ENCODE peak calls at places on chromosomes 11 and 22, in four cellular contexts. H is activated CD4-positive, alpha-beta T cell treated with anti-CD3 and anti-CD28 coated beads for 48 hours; E is heart right ventricle; Z is GF-D8. N is an unnamed sample.

GRCh38 chr11:111554532-111554931 is 14.0 kb downstream of the LAYN start:
- DNase-seq in H (no peak), E (no peak), Z (no peak), N (no peak)

GRCh38 chr22:38180841-38181452 is 683 bp downstream of the PLA2G6 start:
- DNase-seq in H (peak), E (peak), Z (no peak), N (peak)

GRCh38 chr11:69497221-69497787 is 15.8 kb downstream of the LINC01488 start:
- DNase-seq in H (no peak), E (peak), Z (no peak), N (no peak)

GRCh38 chr11:69166186-69167115 is 10.7 kb downstream of the SMIM38 start:
- DNase-seq in H (peak), E (peak), Z (no peak), N (peak)

GRCh38 chr11:84607975-84608787 is 1019.0 kb downstream of the DLG2 start:
- DNase-seq in H (no peak), E (no peak), Z (no peak), N (no peak)

GRCh38 chr11:92556435-92556834 is 331.8 kb downstream of the FAT3 start:
- DNase-seq in H (no peak), E (peak), Z (no peak), N (no peak)

GRCh38 chr11:120425527-120425926 is 86.0 kb upstream of the GRIK4 start:
- DNase-seq in H (no peak), E (no peak), Z (no peak), N (no peak)

GRCh38 chr11:43376594-43376993 is 17.9 kb downstream of the TTC17 start:
- DNase-seq in H (no peak), E (no peak), Z (no peak), N (no peak)

GRCh38 chr22:45006873-45007246 is 2.9 kb downstream of the PHF21B start:
- DNase-seq in H (no peak), E (no peak), Z (no peak), N (no peak)

GRCh38 chr11:111663820-111664219 is 61.6 kb downstream of the SIK2 start:
- DNase-seq in H (no peak), E (peak), Z (no peak), N (no peak)

GRCh38 chr11:2399488-2400068 is 972 bp upstream of the TSSC4 start:
- DNase-seq in H (peak), E (no peak), Z (no peak), N (peak)

GRCh38 chr11:3021125-3021524 is 29.0 kb upstream of the NAP1L4 start:
- DNase-seq in H (peak), E (no peak), Z (no peak), N (peak)

GRCh38 chr22:42996646-42997365 is 18.1 kb downstream of the PACSIN2 start:
- DNase-seq in H (no peak), E (no peak), Z (no peak), N (no peak)

GRCh38 chr11:111417011-111417765 is 38.1 kb upstream of the POU2AF1 start:
- DNase-seq in H (peak), E (no peak), Z (peak), N (peak)

GRCh38 chr11:71222318-71223080 is 29.9 kb downstream of the SHANK2 start:
- DNase-seq in H (no peak), E (peak), Z (no peak), N (no peak)

GRCh38 chr22:27610863-27611786 is 190.4 kb downstream of the MN1 start:
- DNase-seq in H (no peak), E (no peak), Z (no peak), N (no peak)

GRCh38 chr11:1171223-1171984 is 13.7 kb downstream of the MUC5AC start:
- DNase-seq in H (no peak), E (no peak), Z (no peak), N (no peak)

GRCh38 chr22:27129266-27129665 is 471.9 kb downstream of the MIAT start:
- DNase-seq in H (no peak), E (no peak), Z (no peak), N (no peak)

GRCh38 chr11:64553554-64554201 is 37.3 kb upstream of the SLC22A12 start:
- DNase-seq in H (peak), E (peak), Z (no peak), N (peak)

GRCh38 chr11:69076129-69076791 is 27.5 kb downstream of the TPCN2 start:
- DNase-seq in H (no peak), E (no peak), Z (peak), N (no peak)

GRCh38 chr22:24106385-24107381 is 74.6 kb upstream of the SUSD2 start:
- DNase-seq in H (peak), E (peak), Z (no peak), N (peak)

GRCh38 chr22:41561335-41561734 is 525 bp downstream of the CSDC2 start:
- DNase-seq in H (no peak), E (no peak), Z (no peak), N (no peak)

GRCh38 chr11:27447288-27447914 is 25.2 kb downstream of the LGR4 start:
- DNase-seq in H (no peak), E (no peak), Z (no peak), N (no peak)

GRCh38 chr11:78365381-78365792 is 52.2 kb downstream of the GAB2 start:
- DNase-seq in H (no peak), E (no peak), Z (no peak), N (no peak)

GRCh38 chr11:110337570-110338193 is 41.3 kb upstream of the RDX start:
- DNase-seq in H (peak), E (no peak), Z (no peak), N (peak)

GRCh38 chr11:10401696-10402392 is 53.2 kb upstream of the AMPD3 start:
- DNase-seq in H (no peak), E (no peak), Z (no peak), N (no peak)

GRCh38 chr11:64791781-64792291 is 11.2 kb downstream of the MAP4K2 start:
- DNase-seq in H (no peak), E (no peak), Z (no peak), N (no peak)